ENCODE peak calls at places on chromosome 14, in seven cellular contexts. One of them, this sample, is unnamed.

GRCh38 chr14:101017209-101017608 is 113.7 kb upstream of the RTL1 start:
- DNase-seq in activated B cell treated with CpG ODN at 0.5 μM for 24 hours: no peak
- DNase-seq in mucosa of gallbladder: peak; percentile 10
- DNase-seq in CD8-positive, alpha-beta memory T cell: no peak
- DNase-seq in esophagus squamous epithelium: no peak
- DNase-seq in stimulated activated CD4-positive, alpha-beta T cell treated with anti-CD3 and anti-CD28 coated beads, Interleukin-4, amount 100 ng/mL, for 24 hours: no peak
- DNase-seq in iPS-NIHi11: no peak
- DNase-seq in this sample: no peak

GRCh38 chr14:20690848-20691640 is 2.5 kb downstream of the ANG start:
- DNase-seq in iPS-NIHi11: peak; percentile 70
- DNase-seq in stimulated activated CD4-positive, alpha-beta T cell treated with anti-CD3 and anti-CD28 coated beads, Interleukin-4, amount 100 ng/mL, for 24 hours: peak; percentile 55
- DNase-seq in mucosa of gallbladder: peak; percentile 72
- DNase-seq in CD8-positive, alpha-beta memory T cell: peak; percentile 52
- DNase-seq in activated B cell treated with CpG ODN at 0.5 μM for 24 hours: no peak
- DNase-seq in esophagus squamous epithelium: no peak
- DNase-seq in this sample: peak; percentile 64

GRCh38 chr14:67526676-67527459 is 6.2 kb upstream of the PLEKHH1 start:
- DNase-seq in mucosa of gallbladder: peak; percentile 52
- DNase-seq in activated B cell treated with CpG ODN at 0.5 μM for 24 hours: no peak
- DNase-seq in CD8-positive, alpha-beta memory T cell: no peak
- DNase-seq in esophagus squamous epithelium: no peak
- DNase-seq in stimulated activated CD4-positive, alpha-beta T cell treated with anti-CD3 and anti-CD28 coated beads, Interleukin-4, amount 100 ng/mL, for 24 hours: peak; percentile 48
- DNase-seq in iPS-NIHi11: peak; percentile 73
- DNase-seq in this sample: peak; percentile 39

GRCh38 chr14:76985540-76986260 is 42.8 kb downstream of the IRF2BPL start:
- DNase-seq in stimulated activated CD4-positive, alpha-beta T cell treated with anti-CD3 and anti-CD28 coated beads, Interleukin-4, amount 100 ng/mL, for 24 hours: no peak
- DNase-seq in CD8-positive, alpha-beta memory T cell: no peak
- DNase-seq in activated B cell treated with CpG ODN at 0.5 μM for 24 hours: no peak
- DNase-seq in iPS-NIHi11: no peak
- DNase-seq in esophagus squamous epithelium: no peak
- DNase-seq in mucosa of gallbladder: no peak
- DNase-seq in this sample: no peak

GRCh38 chr14:99012703-99013102 is 259.3 kb downstream of the BCL11B start:
- DNase-seq in activated B cell treated with CpG ODN at 0.5 μM for 24 hours: no peak
- DNase-seq in CD8-positive, alpha-beta memory T cell: no peak
- DNase-seq in stimulated activated CD4-positive, alpha-beta T cell treated with anti-CD3 and anti-CD28 coated beads, Interleukin-4, amount 100 ng/mL, for 24 hours: no peak
- DNase-seq in esophagus squamous epithelium: no peak
- DNase-seq in iPS-NIHi11: no peak
- DNase-seq in mucosa of gallbladder: no peak
- DNase-seq in this sample: no peak

GRCh38 chr14:68653754-68654153 is 139.1 kb downstream of the ZFP36L1 start:
- DNase-seq in iPS-NIHi11: no peak
- DNase-seq in activated B cell treated with CpG ODN at 0.5 μM for 24 hours: no peak
- DNase-seq in stimulated activated CD4-positive, alpha-beta T cell treated with anti-CD3 and anti-CD28 coated beads, Interleukin-4, amount 100 ng/mL, for 24 hours: no peak
- DNase-seq in esophagus squamous epithelium: no peak
- DNase-seq in mucosa of gallbladder: no peak
- DNase-seq in CD8-positive, alpha-beta memory T cell: no peak
- DNase-seq in this sample: no peak

GRCh38 chr14:67837011-67837624 is 17.5 kb downstream of the RAD51B start:
- DNase-seq in stimulated activated CD4-positive, alpha-beta T cell treated with anti-CD3 and anti-CD28 coated beads, Interleukin-4, amount 100 ng/mL, for 24 hours: peak; percentile 53
- DNase-seq in iPS-NIHi11: peak; percentile 26
- DNase-seq in CD8-positive, alpha-beta memory T cell: peak; percentile 68
- DNase-seq in esophagus squamous epithelium: no peak
- DNase-seq in mucosa of gallbladder: peak; percentile 80
- DNase-seq in activated B cell treated with CpG ODN at 0.5 μM for 24 hours: no peak
- DNase-seq in this sample: peak; percentile 53

GRCh38 chr14:25003537-25003936 is 46.4 kb downstream of the STXBP6 start:
- DNase-seq in iPS-NIHi11: no peak
- DNase-seq in esophagus squamous epithelium: no peak
- DNase-seq in CD8-positive, alpha-beta memory T cell: no peak
- DNase-seq in stimulated activated CD4-positive, alpha-beta T cell treated with anti-CD3 and anti-CD28 coated beads, Interleukin-4, amount 100 ng/mL, for 24 hours: no peak
- DNase-seq in activated B cell treated with CpG ODN at 0.5 μM for 24 hours: no peak
- DNase-seq in mucosa of gallbladder: no peak
- DNase-seq in this sample: no peak

GRCh38 chr14:54881235-54881760 is 21.3 kb downstream of the GCH1 start:
- DNase-seq in stimulated activated CD4-positive, alpha-beta T cell treated with anti-CD3 and anti-CD28 coated beads, Interleukin-4, amount 100 ng/mL, for 24 hours: peak; percentile 18
- DNase-seq in esophagus squamous epithelium: no peak
- DNase-seq in CD8-positive, alpha-beta memory T cell: no peak
- DNase-seq in iPS-NIHi11: no peak
- DNase-seq in activated B cell treated with CpG ODN at 0.5 μM for 24 hours: no peak
- DNase-seq in mucosa of gallbladder: no peak
- DNase-seq in this sample: no peak

GRCh38 chr14:105087308-105087962 is 22.2 kb upstream of the GPR132 start:
- DNase-seq in iPS-NIHi11: peak; percentile 70
- DNase-seq in stimulated activated CD4-positive, alpha-beta T cell treated with anti-CD3 and anti-CD28 coated beads, Interleukin-4, amount 100 ng/mL, for 24 hours: no peak
- DNase-seq in mucosa of gallbladder: no peak
- DNase-seq in activated B cell treated with CpG ODN at 0.5 μM for 24 hours: peak; percentile 35
- DNase-seq in CD8-positive, alpha-beta memory T cell: no peak
- DNase-seq in esophagus squamous epithelium: no peak
- DNase-seq in this sample: no peak

GRCh38 chr14:92704036-92704804 is 44.2 kb downstream of the LGMN start:
- DNase-seq in mucosa of gallbladder: no peak
- DNase-seq in iPS-NIHi11: no peak
- DNase-seq in esophagus squamous epithelium: no peak
- DNase-seq in stimulated activated CD4-positive, alpha-beta T cell treated with anti-CD3 and anti-CD28 coated beads, Interleukin-4, amount 100 ng/mL, for 24 hours: no peak
- DNase-seq in activated B cell treated with CpG ODN at 0.5 μM for 24 hours: peak; percentile 57
- DNase-seq in CD8-positive, alpha-beta memory T cell: no peak
- DNase-seq in this sample: peak; percentile 60

This sample was measured in GDM1.